ENCODE peak calls at places on chromosomes 7 and 10, in six cellular contexts. L is GM23338; D is CD8-positive, alpha-beta T cell; O is epithelial cell of esophagus; E is WERI-Rb-1; V is endothelial cell. I is an unnamed sample.

GRCh38 chr7:151814400-151814914 is 62.5 kb downstream of the PRKAG2 start:
- DNase-seq in L (peak), D (no peak), O (no peak), E (no peak), V (no peak), I (no peak)

GRCh38 chr10:47048533-47048905 is 137.3 kb downstream of the PTPN20 start:
- DNase-seq in L (peak), D (peak), O (no peak), E (peak), V (no peak), I (no peak)

GRCh38 chr7:157000047-157000726 is 10.3 kb downstream of the MNX1 start:
- DNase-seq in L (peak), D (no peak), O (no peak), E (no peak), V (no peak), I (peak)

GRCh38 chr10:49310460-49310859 is 11.5 kb downstream of the C10orf71 start:
- DNase-seq in L (no peak), D (no peak), O (no peak), E (no peak), V (no peak), I (no peak)

GRCh38 chr7:50324113-50324512 is 19.6 kb downstream of the IKZF1 start:
- DNase-seq in L (no peak), D (no peak), O (no peak), E (no peak), V (no peak), I (no peak)

GRCh38 chr10:112239347-112239746 is 43.9 kb upstream of the TECTB start:
- DNase-seq in L (no peak), D (no peak), O (no peak), E (no peak), V (no peak), I (no peak)

GRCh38 chr7:98472391-98473002 is 71.6 kb upstream of the BAIAP2L1 start:
- DNase-seq in L (no peak), D (no peak), O (no peak), E (peak), V (no peak), I (no peak)

GRCh38 chr10:107442035-107442505 is 277.6 kb upstream of the SORCS1 start:
- DNase-seq in L (no peak), D (no peak), O (peak), E (no peak), V (no peak), I (peak)

GRCh38 chr7:78179211-78179610 is 380.6 kb downstream of the PHTF2 start:
- DNase-seq in L (no peak), D (no peak), O (no peak), E (no peak), V (no peak), I (no peak)

GRCh38 chr10:102646610-102647432 is 2.5 kb downstream of the TRIM8 start:
- DNase-seq in L (no peak), D (peak), O (peak), E (no peak), V (no peak), I (no peak)

GRCh38 chr7:69434350-69434749 is 163.9 kb upstream of the AUTS2 start:
- DNase-seq in L (no peak), D (no peak), O (no peak), E (no peak), V (no peak), I (no peak)

GRCh38 chr7:128217030-128217805 is 23.9 kb upstream of the LEP start:
- DNase-seq in L (peak), D (no peak), O (peak), E (no peak), V (no peak), I (no peak)

GRCh38 chr7:149559711-149560110 is 62.1 kb upstream of the ZNF746 start:
- DNase-seq in L (no peak), D (no peak), O (peak), E (no peak), V (no peak), I (no peak)

GRCh38 chr7:42691030-42691639 is 220.7 kb downstream of the C7orf25 start:
- DNase-seq in L (peak), D (no peak), O (peak), E (peak), V (peak), I (no peak)
- TF ChIP-seq CTCF in L (peak), D (no peak), O (peak), E (peak), V (peak), I (no peak)

DNA sequence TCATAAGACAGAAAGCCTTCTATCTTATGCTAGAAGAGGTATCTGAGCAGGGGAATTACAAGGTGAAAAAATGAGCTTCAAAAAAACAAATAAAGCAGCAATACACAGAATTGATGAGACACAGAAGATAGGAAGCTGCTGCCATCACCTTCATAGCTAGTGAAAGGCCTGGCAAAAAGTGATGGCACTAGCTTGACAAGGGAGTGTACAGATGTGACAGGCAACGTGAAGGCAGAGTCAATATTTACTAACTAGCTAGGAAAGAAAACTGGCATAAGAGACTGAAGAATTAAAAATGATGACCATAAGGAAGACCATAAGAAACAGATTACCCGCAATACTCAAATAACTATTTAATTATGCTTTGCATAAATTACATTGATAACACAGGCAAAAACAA is 9.4 kb downstream of the GPR22 start:
- DNase-seq in L (no peak), D (no peak), O (no peak), E (no peak), V (no peak), I (no peak)
- TF ChIP-seq CTCF in L (no peak), D (no peak), O (no peak), E (no peak), V (no peak), I (no peak)

GRCh38 chr10:127649642-127650041 is 87.3 kb upstream of the FOXI2 start:
- DNase-seq in L (peak), D (no peak), O (peak), E (peak), V (peak), I (no peak)
- TF ChIP-seq CTCF in L (peak), D (no peak), O (no peak), E (peak), V (no peak), I (no peak)

GRCh38 chr10:57657164-57657765 is 610.4 kb downstream of the IPMK start:
- DNase-seq in L (peak), D (no peak), O (peak), E (peak), V (peak), I (peak)
- TF ChIP-seq CTCF in L (peak), D (no peak), O (peak), E (peak), V (peak), I (peak)

DNA sequence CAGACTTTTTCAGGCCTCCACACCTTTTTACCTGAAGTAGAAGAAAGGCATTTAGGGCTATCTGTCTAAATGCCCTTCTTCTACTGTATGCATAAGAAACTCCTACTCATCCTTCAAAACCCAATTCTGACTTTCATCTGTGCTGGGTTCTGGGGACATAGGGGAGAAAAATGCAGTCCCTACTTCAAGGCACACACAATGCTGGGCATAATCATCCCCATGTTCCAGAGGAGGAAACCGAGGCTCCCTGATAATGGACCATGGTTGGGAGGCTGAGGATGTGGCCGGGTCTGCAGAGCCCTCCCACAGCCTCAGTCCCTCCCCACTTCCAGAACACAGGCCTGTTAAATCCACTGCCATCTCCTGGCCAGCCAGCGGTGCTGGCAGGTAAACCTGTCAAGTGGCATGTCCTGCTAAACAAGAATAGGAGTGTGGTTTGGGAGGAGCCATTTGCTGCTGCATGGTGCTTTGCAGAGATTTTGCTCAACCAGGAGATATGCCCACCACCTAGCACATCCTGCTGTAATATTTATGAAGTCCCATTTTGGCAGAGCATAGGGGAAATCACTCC is 32.0 kb downstream of the GRID1 start:
- DNase-seq in L (peak), D (no peak), O (peak), E (peak), V (no peak), I (no peak)
- TF ChIP-seq CTCF in L (peak), D (no peak), O (peak), E (peak), V (no peak), I (no peak)

GRCh38 chr7:158350166-158350900 is 237.3 kb downstream of the PTPRN2 start:
- DNase-seq in L (no peak), D (peak), O (no peak), E (no peak), V (no peak), I (no peak)
- TF ChIP-seq CTCF in L (no peak), D (no peak), O (no peak), E (no peak), V (no peak), I (no peak)

DNA sequence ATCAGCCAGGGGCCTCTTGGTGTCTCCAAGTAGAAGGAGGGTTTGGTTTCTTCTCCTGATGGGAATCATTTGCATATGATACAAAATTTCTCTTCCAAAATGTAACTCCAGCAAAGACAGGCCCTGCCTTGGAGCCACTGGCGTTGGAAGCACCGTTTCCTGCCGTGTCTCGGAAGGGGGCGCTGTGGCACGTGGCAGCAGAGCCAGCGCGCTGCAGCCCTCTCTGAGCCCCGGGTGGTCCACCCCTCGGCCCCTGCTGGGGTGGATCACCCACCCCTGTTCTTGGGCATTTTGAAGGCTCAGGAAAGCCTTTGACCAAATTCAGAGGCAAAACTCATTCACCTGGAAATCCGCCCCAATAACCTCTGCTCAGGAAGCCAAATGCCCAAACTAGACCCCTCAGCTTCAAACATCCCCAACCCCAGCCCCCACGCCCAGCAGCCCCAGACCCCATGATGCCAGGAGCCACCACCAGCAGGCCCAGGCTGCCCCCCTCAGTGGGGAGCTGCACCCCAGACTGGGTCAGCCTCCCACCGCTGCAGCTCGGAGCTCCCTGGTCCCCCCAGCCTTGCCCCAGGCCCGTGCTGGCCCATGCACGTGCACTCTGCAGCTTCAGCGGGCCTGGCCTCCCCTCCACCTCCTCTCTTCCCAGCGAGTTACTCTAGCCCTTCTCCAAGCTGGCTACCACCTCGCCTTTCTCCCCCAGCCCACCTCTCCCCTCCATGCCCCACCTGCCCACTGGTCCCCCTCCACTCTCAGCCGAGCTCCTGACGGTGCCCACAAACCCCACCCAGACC is 29.5 kb upstream of the ELFN1 start:
- DNase-seq in L (no peak), D (no peak), O (peak), E (no peak), V (no peak), I (no peak)
- TF ChIP-seq CTCF in L (peak), D (no peak), O (peak), E (peak), V (no peak), I (no peak)

I was measured in GM13976.